ENCODE peak calls at places on chromosomes 6 and 20, in four cellular contexts. One of them, this sample, is unnamed.

GRCh38 chr6:41181566-41181965 is 18.6 kb upstream of the TREM2 start:
- DNase-seq in K562: no peak
- DNase-seq in H1: no peak
- DNase-seq in GM12892: no peak
- DNase-seq in this sample: no peak

GRCh38 chr20:24588047-24588635 is 118.7 kb downstream of the SYNDIG1 start:
- DNase-seq in K562: no peak
- DNase-seq in H1: no peak
- DNase-seq in GM12892: no peak
- DNase-seq in this sample: no peak

GRCh38 chr6:1720620-1721322 is 111.1 kb downstream of the FOXC1 start:
- DNase-seq in K562: no peak
- DNase-seq in H1: no peak
- DNase-seq in GM12892: no peak
- DNase-seq in this sample: no peak

GRCh38 chr20:25178563-25179438 is 16.7 kb upstream of the ENTPD6 start:
- DNase-seq in K562: peak
- DNase-seq in H1: peak
- DNase-seq in GM12892: no peak
- DNase-seq in this sample: no peak

GRCh38 chr6:53686541-53686940 is 21.0 kb upstream of the KLHL31 start:
- DNase-seq in K562: no peak
- DNase-seq in H1: no peak
- DNase-seq in GM12892: no peak
- DNase-seq in this sample: no peak

GRCh38 chr6:134714679-134715078 is 235.2 kb downstream of the ALDH8A1 start:
- DNase-seq in K562: no peak
- DNase-seq in H1: no peak
- DNase-seq in GM12892: no peak
- DNase-seq in this sample: no peak

GRCh38 chr6:160102399-160102798 is 19.2 kb upstream of the SLC22A1 start:
- DNase-seq in K562: no peak
- DNase-seq in H1: no peak
- DNase-seq in GM12892: no peak
- DNase-seq in this sample: no peak

GRCh38 chr6:33781105-33781975 is 7.6 kb downstream of the LEMD2 start:
- DNase-seq in K562: no peak
- DNase-seq in H1: peak
- DNase-seq in GM12892: no peak
- DNase-seq in this sample: no peak

GRCh38 chr6:100210138-100210872 is 216.3 kb upstream of the MCHR2 start:
- DNase-seq in K562: no peak
- DNase-seq in H1: no peak
- DNase-seq in GM12892: no peak
- DNase-seq in this sample: no peak

GRCh38 chr20:13338999-13339411 is 117.9 kb downstream of the ISM1 start:
- DNase-seq in K562: no peak
- DNase-seq in H1: no peak
- DNase-seq in GM12892: no peak
- DNase-seq in this sample: no peak

GRCh38 chr6:108559097-108559883 is 1.4 kb upstream of the FOXO3 start:
- DNase-seq in K562: peak
- DNase-seq in H1: peak
- DNase-seq in GM12892: peak
- DNase-seq in this sample: peak

GRCh38 chr6:47574789-47575188 is 97.2 kb downstream of the CD2AP start:
- DNase-seq in K562: no peak
- DNase-seq in H1: no peak
- DNase-seq in GM12892: no peak
- DNase-seq in this sample: no peak

GRCh38 chr6:143536461-143536865 is 24.9 kb upstream of the FUCA2 start:
- DNase-seq in K562: no peak
- DNase-seq in H1: peak
- DNase-seq in GM12892: peak
- DNase-seq in this sample: no peak

GRCh38 chr6:118648866-118649554 is 2.4 kb downstream of the CEP85L start:
- DNase-seq in K562: no peak
- DNase-seq in H1: no peak
- DNase-seq in GM12892: no peak
- DNase-seq in this sample: no peak

GRCh38 chr6:164947174-164947573 is 362.2 kb downstream of the C6orf118 start:
- DNase-seq in K562: no peak
- DNase-seq in H1: no peak
- DNase-seq in GM12892: no peak
- DNase-seq in this sample: no peak

GRCh38 chr20:32456869-32457421 is 98.8 kb downstream of the ASXL1 start:
- DNase-seq in K562: no peak
- DNase-seq in H1: peak
- DNase-seq in GM12892: peak
- DNase-seq in this sample: peak

GRCh38 chr6:54647301-54647664 is 199.3 kb upstream of the FAM83B start:
- DNase-seq in K562: no peak
- DNase-seq in H1: no peak
- DNase-seq in GM12892: no peak
- DNase-seq in this sample: no peak

GRCh38 chr20:54622338-54623280 is 147.2 kb downstream of the DOK5 start:
- DNase-seq in K562: no peak
- DNase-seq in H1: no peak
- DNase-seq in GM12892: no peak
- DNase-seq in this sample: no peak

GRCh38 chr20:54624701-54625472 is 149.5 kb downstream of the DOK5 start:
- DNase-seq in K562: no peak
- DNase-seq in H1: no peak
- DNase-seq in GM12892: no peak
- DNase-seq in this sample: no peak

GRCh38 chr20:54625497-54625896 is 150.1 kb downstream of the DOK5 start:
- DNase-seq in K562: no peak
- DNase-seq in H1: no peak
- DNase-seq in GM12892: no peak
- DNase-seq in this sample: no peak

GRCh38 chr20:54619181-54619580 is 143.8 kb downstream of the DOK5 start:
- DNase-seq in K562: no peak
- DNase-seq in H1: no peak
- DNase-seq in GM12892: no peak
- DNase-seq in this sample: no peak

DNA sequence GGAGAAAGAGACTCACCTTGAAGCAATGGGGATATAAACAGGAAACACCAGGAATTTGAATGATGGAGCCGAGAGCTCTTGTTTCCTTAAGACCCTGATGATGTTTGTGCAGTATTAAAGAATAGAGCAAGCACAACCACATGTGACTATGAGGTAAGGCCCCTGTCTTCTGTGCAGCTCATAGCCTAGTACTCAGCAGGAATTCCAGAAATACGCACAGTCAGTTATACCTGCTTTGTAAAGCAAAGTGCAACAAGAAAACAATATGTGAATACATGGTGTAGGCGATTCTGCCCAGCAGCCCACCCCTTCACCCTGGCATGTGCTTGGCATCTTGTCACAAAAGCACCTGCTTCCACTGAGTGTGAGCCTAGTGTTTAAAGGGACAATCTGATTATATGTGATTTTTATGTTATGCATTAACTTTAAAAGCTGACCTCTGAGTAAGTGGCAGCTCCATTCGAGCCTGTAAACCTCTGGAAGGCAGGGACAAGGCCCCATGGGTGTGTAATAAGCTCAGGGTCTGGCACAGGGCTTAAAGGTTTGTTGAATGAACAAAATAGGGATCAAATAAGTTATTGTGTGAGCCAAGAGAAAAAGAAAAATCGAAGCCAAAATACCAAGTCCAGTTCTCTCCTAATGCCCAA is 148.7 kb downstream of the DOK5 start:
- DNase-seq in K562: no peak
- DNase-seq in H1: no peak
- DNase-seq in GM12892: no peak
- DNase-seq in this sample: no peak
- TF ChIP-seq TAF1 in K562: no peak
- TF ChIP-seq TAF1 in H1: no peak
- TF ChIP-seq TAF1 in GM12892: no peak
- TF ChIP-seq TAF1 in this sample: no peak

GRCh38 chr6:29232725-29233124 is 62.0 kb downstream of the OR2J2 start:
- DNase-seq in K562: no peak
- DNase-seq in H1: no peak
- DNase-seq in GM12892: no peak
- DNase-seq in this sample: no peak

GRCh38 chr6:29230666-29231065 is 60.0 kb downstream of the OR2J2 start:
- DNase-seq in K562: no peak
- DNase-seq in H1: no peak
- DNase-seq in GM12892: no peak
- DNase-seq in this sample: no peak

GRCh38 chr6:29227235-29227634 is 56.5 kb downstream of the OR2J2 start:
- DNase-seq in K562: no peak
- DNase-seq in H1: no peak
- DNase-seq in GM12892: no peak
- DNase-seq in this sample: no peak
- TF ChIP-seq TAF1 in K562: no peak
- TF ChIP-seq TAF1 in H1: no peak
- TF ChIP-seq TAF1 in GM12892: no peak
- TF ChIP-seq TAF1 in this sample: no peak

GRCh38 chr20:48069626-48070025 is 284.3 kb upstream of the SULF2 start:
- DNase-seq in K562: no peak
- DNase-seq in H1: no peak
- DNase-seq in GM12892: no peak
- DNase-seq in this sample: no peak
- TF ChIP-seq TAF1 in K562: no peak
- TF ChIP-seq TAF1 in H1: no peak
- TF ChIP-seq TAF1 in GM12892: no peak
- TF ChIP-seq TAF1 in this sample: no peak

GRCh38 chr6:31067881-31068737 is 44.3 kb downstream of the C6orf15 start:
- DNase-seq in K562: no peak
- DNase-seq in H1: no peak
- DNase-seq in GM12892: no peak
- DNase-seq in this sample: no peak
- TF ChIP-seq TAF1 in K562: no peak
- TF ChIP-seq TAF1 in H1: no peak
- TF ChIP-seq TAF1 in GM12892: no peak
- TF ChIP-seq TAF1 in this sample: no peak

GRCh38 chr20:58194176-58194796 is 34.2 kb downstream of the ANKRD60 start:
- DNase-seq in K562: no peak
- DNase-seq in H1: no peak
- DNase-seq in GM12892: no peak
- DNase-seq in this sample: no peak

GRCh38 chr20:58192065-58192464 is 36.4 kb downstream of the ANKRD60 start:
- DNase-seq in K562: no peak
- DNase-seq in H1: no peak
- DNase-seq in GM12892: no peak
- DNase-seq in this sample: no peak

GRCh38 chr20:58196402-58197184 is 31.9 kb downstream of the ANKRD60 start:
- DNase-seq in K562: no peak
- DNase-seq in H1: no peak
- DNase-seq in GM12892: no peak
- DNase-seq in this sample: no peak

GRCh38 chr20:58195047-58195446 is 33.4 kb downstream of the ANKRD60 start:
- DNase-seq in K562: no peak
- DNase-seq in H1: no peak
- DNase-seq in GM12892: no peak
- DNase-seq in this sample: no peak

DNA sequence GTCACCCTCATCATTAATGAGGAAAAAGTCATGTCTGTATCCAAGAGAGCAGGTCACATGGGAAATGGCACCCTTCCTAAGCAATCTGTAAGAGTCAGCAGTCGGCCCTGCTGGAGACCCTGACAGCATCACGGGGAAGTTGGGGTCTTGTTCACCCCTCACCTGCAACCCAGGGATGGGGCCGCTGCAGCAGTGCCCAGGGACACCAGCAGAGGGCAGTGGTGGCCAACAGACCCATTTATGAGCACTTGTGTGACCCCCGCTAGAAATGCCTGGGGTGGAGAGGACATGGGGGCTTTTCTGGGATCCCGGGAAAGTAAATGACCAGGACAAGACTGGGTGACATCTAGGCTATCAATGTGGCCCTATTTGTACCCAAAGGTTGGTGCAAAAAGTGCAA is 35.9 kb downstream of the ANKRD60 start:
- DNase-seq in K562: peak
- DNase-seq in H1: peak
- DNase-seq in GM12892: peak
- DNase-seq in this sample: peak
- TF ChIP-seq TAF1 in K562: no peak
- TF ChIP-seq TAF1 in H1: no peak
- TF ChIP-seq TAF1 in GM12892: no peak
- TF ChIP-seq TAF1 in this sample: no peak

GRCh38 chr6:105359419-105360366 is 43.2 kb downstream of the PREP start:
- DNase-seq in K562: peak
- DNase-seq in H1: no peak
- DNase-seq in GM12892: no peak
- DNase-seq in this sample: no peak
- TF ChIP-seq TAF1 in K562: no peak
- TF ChIP-seq TAF1 in H1: no peak
- TF ChIP-seq TAF1 in GM12892: no peak
- TF ChIP-seq TAF1 in this sample: no peak

GRCh38 chr6:88730602-88731001 is 232.8 kb downstream of the RNGTT start:
- DNase-seq in K562: no peak
- DNase-seq in H1: no peak
- DNase-seq in GM12892: no peak
- DNase-seq in this sample: no peak
- TF ChIP-seq TAF1 in K562: no peak
- TF ChIP-seq TAF1 in H1: no peak
- TF ChIP-seq TAF1 in GM12892: no peak
- TF ChIP-seq TAF1 in this sample: no peak

GRCh38 chr6:80376411-80376810 is 269.9 kb downstream of the BCKDHB start:
- DNase-seq in K562: no peak
- DNase-seq in H1: no peak
- DNase-seq in GM12892: no peak
- DNase-seq in this sample: no peak
- TF ChIP-seq TAF1 in K562: no peak
- TF ChIP-seq TAF1 in H1: no peak
- TF ChIP-seq TAF1 in GM12892: no peak
- TF ChIP-seq TAF1 in this sample: no peak

GRCh38 chr20:50064640-50065615 is 48.0 kb downstream of the UBE2V1 start:
- DNase-seq in K562: no peak
- DNase-seq in H1: no peak
- DNase-seq in GM12892: no peak
- DNase-seq in this sample: no peak

GRCh38 chr20:50067018-50067417 is 45.9 kb downstream of the UBE2V1 start:
- DNase-seq in K562: no peak
- DNase-seq in H1: no peak
- DNase-seq in GM12892: no peak
- DNase-seq in this sample: no peak

GRCh38 chr20:50068041-50068651 is 44.8 kb downstream of the UBE2V1 start:
- DNase-seq in K562: no peak
- DNase-seq in H1: no peak
- DNase-seq in GM12892: no peak
- DNase-seq in this sample: no peak

GRCh38 chr20:50066161-50066834 is 46.7 kb downstream of the UBE2V1 start:
- DNase-seq in K562: no peak
- DNase-seq in H1: no peak
- DNase-seq in GM12892: no peak
- DNase-seq in this sample: no peak

DNA sequence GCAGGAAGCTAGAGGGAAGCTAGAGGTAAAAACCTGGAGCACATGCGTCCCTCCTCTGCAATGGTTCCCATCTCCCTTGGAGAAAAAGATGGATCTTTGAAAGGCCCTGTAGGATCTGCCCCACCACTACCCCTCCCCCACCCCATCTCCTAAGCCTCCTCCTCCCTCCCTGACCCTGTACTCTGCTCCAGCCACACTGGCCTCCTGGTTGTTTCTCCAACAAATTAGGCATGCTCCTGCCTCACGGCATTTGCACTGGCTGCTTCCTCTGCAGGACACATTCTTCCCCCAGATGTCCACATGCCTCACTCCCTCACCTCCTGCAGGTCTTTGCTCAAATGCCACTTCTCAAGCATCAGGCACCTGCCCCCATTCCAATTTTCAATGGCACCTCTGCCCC is 45.5 kb downstream of the UBE2V1 start:
- DNase-seq in K562: no peak
- DNase-seq in H1: no peak
- DNase-seq in GM12892: no peak
- DNase-seq in this sample: no peak
- TF ChIP-seq TAF1 in K562: no peak
- TF ChIP-seq TAF1 in H1: no peak
- TF ChIP-seq TAF1 in GM12892: no peak
- TF ChIP-seq TAF1 in this sample: no peak

This sample was measured in GM12891.